ENCODE peak calls at places on chromosomes 3 and 15, in four cellular contexts. X is stimulated activated CD8-positive, alpha-beta memory T cell treated with anti-CD3 and anti-CD28 coated beads, Interleukin-4, amount 100 ng/mL, for 24 hours; Q is activated naive CD8-positive, alpha-beta T cell treated with anti-CD3 and anti-CD28 coated beads, Interleukin-2, amount 10 ng/mL, durations not matched to agents 7 days and 5 days; O is GM04504. C is an unnamed sample.

GRCh38 chr15:77143606-77144005 is 72.7 kb upstream of the TSPAN3 start:
- DNase-seq in X (no peak), Q (no peak), O (no peak), C (no peak)

GRCh38 chr3:27960133-27960532 is 238.0 kb upstream of the EOMES start:
- DNase-seq in X (no peak), Q (no peak), O (peak; percentile 69), C (no peak)

GRCh38 chr15:96337991-96338771 is 7.7 kb downstream of the NR2F2 start:
- DNase-seq in X (no peak), Q (no peak), O (no peak), C (no peak)

GRCh38 chr3:161409858-161410257 is 38.5 kb upstream of the SPTSSB start:
- DNase-seq in X (no peak), Q (no peak), O (no peak), C (no peak)

GRCh38 chr15:68365140-68365745 is 66.7 kb downstream of the ITGA11 start:
- DNase-seq in X (no peak), Q (no peak), O (no peak), C (no peak)

GRCh38 chr15:31497838-31498237 is 171.2 kb downstream of the KLF13 start:
- DNase-seq in X (no peak), Q (no peak), O (no peak), C (no peak)

GRCh38 chr15:68930268-68931022 is at the start of gene SPESP1:
- DNase-seq in X (peak; percentile 24), Q (peak; percentile 61), O (peak; percentile 78), C (no peak)

GRCh38 chr15:66679043-66679656 is 22.9 kb upstream of the SMAD6 start:
- DNase-seq in X (no peak), Q (no peak), O (no peak), C (no peak)

GRCh38 chr15:47870956-47871625 is 153.8 kb downstream of the SEMA6D start:
- DNase-seq in X (no peak), Q (no peak), O (peak; percentile 44), C (no peak)

GRCh38 chr3:149407898-149408297 is 30.4 kb upstream of the TM4SF1 start:
- DNase-seq in X (no peak), Q (no peak), O (no peak), C (no peak)

GRCh38 chr3:48268381-48268935 is 27.6 kb downstream of the ZNF589 start:
- DNase-seq in X (peak; percentile 73), Q (peak; percentile 66), O (no peak), C (peak; percentile 22)

GRCh38 chr15:76512971-76513370 is 176.4 kb downstream of the ISL2 start:
- DNase-seq in X (no peak), Q (no peak), O (no peak), C (no peak)

GRCh38 chr15:41161336-41161735 is 45.3 kb upstream of the INO80 start:
- DNase-seq in X (no peak), Q (no peak), O (no peak), C (no peak)

GRCh38 chr3:74906181-74906580 is 291.7 kb upstream of the CNTN3 start:
- DNase-seq in X (no peak), Q (no peak), O (no peak), C (no peak)